ENCODE peak calls at places on chromosome 15, in six cellular contexts. One of them, this sample, is unnamed.

GRCh38 chr15:76073554-76073953 is 13.8 kb downstream of the TMEM266 start:
- DNase-seq in BJ: no peak
- DNase-seq in effector memory CD8-positive, alpha-beta T cell: no peak
- DNase-seq in NCI-H524 treated with DMSO at 0.1 percent for 48 hours: no peak
- DNase-seq in endodermal cell: no peak
- DNase-seq in mesendoderm: no peak
- DNase-seq in this sample: no peak

GRCh38 chr15:66832679-66833078 is 130.6 kb downstream of the SMAD6 start:
- DNase-seq in mesendoderm: no peak
- DNase-seq in effector memory CD8-positive, alpha-beta T cell: no peak
- DNase-seq in NCI-H524 treated with DMSO at 0.1 percent for 48 hours: no peak
- DNase-seq in BJ: peak
- DNase-seq in endodermal cell: no peak
- DNase-seq in this sample: no peak

GRCh38 chr15:55518641-55519040 is 10.6 kb upstream of the DNAAF4 start:
- DNase-seq in endodermal cell: no peak
- DNase-seq in effector memory CD8-positive, alpha-beta T cell: no peak
- DNase-seq in BJ: no peak
- DNase-seq in mesendoderm: no peak
- DNase-seq in NCI-H524 treated with DMSO at 0.1 percent for 48 hours: no peak
- DNase-seq in this sample: no peak

GRCh38 chr15:29364429-29365078 is 94.9 kb upstream of the NSMCE3 start:
- DNase-seq in mesendoderm: peak
- DNase-seq in NCI-H524 treated with DMSO at 0.1 percent for 48 hours: no peak
- DNase-seq in effector memory CD8-positive, alpha-beta T cell: no peak
- DNase-seq in BJ: peak
- DNase-seq in endodermal cell: peak
- DNase-seq in this sample: peak

GRCh38 chr15:70494861-70495571 is 268.3 kb downstream of the UACA start:
- DNase-seq in mesendoderm: peak
- DNase-seq in BJ: peak
- DNase-seq in NCI-H524 treated with DMSO at 0.1 percent for 48 hours: no peak
- DNase-seq in endodermal cell: peak
- DNase-seq in effector memory CD8-positive, alpha-beta T cell: no peak
- DNase-seq in this sample: no peak

GRCh38 chr15:47688573-47689086 is 28.7 kb upstream of the SEMA6D start:
- DNase-seq in NCI-H524 treated with DMSO at 0.1 percent for 48 hours: no peak
- DNase-seq in effector memory CD8-positive, alpha-beta T cell: no peak
- DNase-seq in mesendoderm: no peak
- DNase-seq in BJ: peak
- DNase-seq in endodermal cell: no peak
- DNase-seq in this sample: no peak

GRCh38 chr15:45834622-45835021 is 199.8 kb downstream of the SQOR start:
- DNase-seq in endodermal cell: no peak
- DNase-seq in mesendoderm: no peak
- DNase-seq in effector memory CD8-positive, alpha-beta T cell: no peak
- DNase-seq in BJ: no peak
- DNase-seq in NCI-H524 treated with DMSO at 0.1 percent for 48 hours: no peak
- DNase-seq in this sample: no peak

GRCh38 chr15:41241251-41241964 is 10.3 kb downstream of the CHP1 start:
- DNase-seq in effector memory CD8-positive, alpha-beta T cell: no peak
- DNase-seq in BJ: no peak
- DNase-seq in mesendoderm: no peak
- DNase-seq in endodermal cell: no peak
- DNase-seq in NCI-H524 treated with DMSO at 0.1 percent for 48 hours: no peak
- DNase-seq in this sample: no peak

GRCh38 chr15:29988689-29989088 is 94.1 kb upstream of the GOLGA8J start:
- DNase-seq in effector memory CD8-positive, alpha-beta T cell: no peak
- DNase-seq in NCI-H524 treated with DMSO at 0.1 percent for 48 hours: no peak
- DNase-seq in mesendoderm: no peak
- DNase-seq in endodermal cell: no peak
- DNase-seq in BJ: no peak
- DNase-seq in this sample: no peak

GRCh38 chr15:56984681-56985515 is 66.5 kb downstream of the TCF12 start:
- DNase-seq in BJ: peak
- DNase-seq in NCI-H524 treated with DMSO at 0.1 percent for 48 hours: no peak
- DNase-seq in mesendoderm: no peak
- DNase-seq in effector memory CD8-positive, alpha-beta T cell: no peak
- DNase-seq in endodermal cell: no peak
- DNase-seq in this sample: no peak

GRCh38 chr15:41980654-41981323 is 8.4 kb upstream of the EHD4 start:
- DNase-seq in effector memory CD8-positive, alpha-beta T cell: no peak
- DNase-seq in endodermal cell: peak
- DNase-seq in mesendoderm: no peak
- DNase-seq in BJ: no peak
- DNase-seq in NCI-H524 treated with DMSO at 0.1 percent for 48 hours: no peak
- DNase-seq in this sample: no peak

GRCh38 chr15:76267077-76267476 is 44.2 kb downstream of the ETFA start:
- DNase-seq in mesendoderm: no peak
- DNase-seq in NCI-H524 treated with DMSO at 0.1 percent for 48 hours: no peak
- DNase-seq in endodermal cell: no peak
- DNase-seq in effector memory CD8-positive, alpha-beta T cell: no peak
- DNase-seq in BJ: no peak
- DNase-seq in this sample: no peak

GRCh38 chr15:55740981-55741591 is 1.9 kb downstream of the PRTG start:
- DNase-seq in BJ: no peak
- DNase-seq in NCI-H524 treated with DMSO at 0.1 percent for 48 hours: no peak
- DNase-seq in effector memory CD8-positive, alpha-beta T cell: no peak
- DNase-seq in endodermal cell: no peak
- DNase-seq in mesendoderm: peak
- DNase-seq in this sample: no peak

GRCh38 chr15:35013370-35013769 is 25.3 kb upstream of the ZNF770 start:
- DNase-seq in endodermal cell: no peak
- DNase-seq in NCI-H524 treated with DMSO at 0.1 percent for 48 hours: no peak
- DNase-seq in mesendoderm: no peak
- DNase-seq in effector memory CD8-positive, alpha-beta T cell: no peak
- DNase-seq in BJ: no peak
- DNase-seq in this sample: no peak

GRCh38 chr15:79290642-79291275 is 8.2 kb downstream of the ANKRD34C start:
- DNase-seq in mesendoderm: no peak
- DNase-seq in NCI-H524 treated with DMSO at 0.1 percent for 48 hours: no peak
- DNase-seq in effector memory CD8-positive, alpha-beta T cell: no peak
- DNase-seq in endodermal cell: no peak
- DNase-seq in BJ: no peak
- DNase-seq in this sample: no peak

GRCh38 chr15:51842852-51843737 is 13.6 kb downstream of the TMOD3 start:
- DNase-seq in BJ: no peak
- DNase-seq in effector memory CD8-positive, alpha-beta T cell: no peak
- DNase-seq in endodermal cell: no peak
- DNase-seq in NCI-H524 treated with DMSO at 0.1 percent for 48 hours: no peak
- DNase-seq in mesendoderm: peak
- DNase-seq in this sample: no peak

GRCh38 chr15:41423979-41424659 is 7.2 kb downstream of the RTF1 start:
- DNase-seq in NCI-H524 treated with DMSO at 0.1 percent for 48 hours: no peak
- DNase-seq in effector memory CD8-positive, alpha-beta T cell: no peak
- DNase-seq in mesendoderm: no peak
- DNase-seq in endodermal cell: no peak
- DNase-seq in BJ: no peak
- DNase-seq in this sample: no peak

GRCh38 chr15:28094732-28095521 is 4.2 kb downstream of the OCA2 start:
- DNase-seq in BJ: no peak
- DNase-seq in NCI-H524 treated with DMSO at 0.1 percent for 48 hours: no peak
- DNase-seq in effector memory CD8-positive, alpha-beta T cell: no peak
- DNase-seq in endodermal cell: peak
- DNase-seq in mesendoderm: peak
- DNase-seq in this sample: peak

GRCh38 chr15:78177447-78177873 is 28.3 kb downstream of the IDH3A start:
- DNase-seq in BJ: no peak
- DNase-seq in effector memory CD8-positive, alpha-beta T cell: no peak
- DNase-seq in mesendoderm: peak
- DNase-seq in endodermal cell: peak
- DNase-seq in NCI-H524 treated with DMSO at 0.1 percent for 48 hours: no peak
- DNase-seq in this sample: peak

GRCh38 chr15:57235865-57236264 is 140.4 kb upstream of the CGNL1 start:
- DNase-seq in NCI-H524 treated with DMSO at 0.1 percent for 48 hours: peak
- DNase-seq in mesendoderm: peak
- DNase-seq in endodermal cell: no peak
- DNase-seq in effector memory CD8-positive, alpha-beta T cell: no peak
- DNase-seq in BJ: no peak
- DNase-seq in this sample: no peak

GRCh38 chr15:70435369-70435768 is 328.0 kb downstream of the UACA start:
- DNase-seq in endodermal cell: no peak
- DNase-seq in BJ: no peak
- DNase-seq in effector memory CD8-positive, alpha-beta T cell: no peak
- DNase-seq in mesendoderm: no peak
- DNase-seq in NCI-H524 treated with DMSO at 0.1 percent for 48 hours: no peak
- DNase-seq in this sample: no peak

GRCh38 chr15:100034191-100034590 is 301.0 kb upstream of the LYSMD4 start:
- DNase-seq in effector memory CD8-positive, alpha-beta T cell: no peak
- DNase-seq in NCI-H524 treated with DMSO at 0.1 percent for 48 hours: no peak
- DNase-seq in endodermal cell: no peak
- DNase-seq in BJ: no peak
- DNase-seq in mesendoderm: no peak
- DNase-seq in this sample: no peak

GRCh38 chr15:29050870-29051269 is 165.1 kb downstream of the APBA2 start:
- DNase-seq in BJ: peak
- DNase-seq in mesendoderm: no peak
- DNase-seq in endodermal cell: peak
- DNase-seq in effector memory CD8-positive, alpha-beta T cell: no peak
- DNase-seq in NCI-H524 treated with DMSO at 0.1 percent for 48 hours: no peak
- DNase-seq in this sample: no peak

GRCh38 chr15:60620707-60621106 is 141.8 kb upstream of the ICE2 start:
- DNase-seq in mesendoderm: peak
- DNase-seq in BJ: no peak
- DNase-seq in effector memory CD8-positive, alpha-beta T cell: no peak
- DNase-seq in NCI-H524 treated with DMSO at 0.1 percent for 48 hours: no peak
- DNase-seq in endodermal cell: peak
- DNase-seq in this sample: peak